ENCODE peak calls at places on chromosomes 2 and 18, in five cellular contexts. J is uterus, W is ascending aorta, I is right lobe of liver, O is GM23248. V is an unnamed sample.

GRCh38 chr2:219058541-219059374 is 2.0 kb downstream of the IHH start:
- DNase-seq in I (peak), W (no peak), O (peak), J (no peak), V (no peak)

GRCh38 chr2:6986894-6987487 is 69.8 kb downstream of the RNF144A start:
- DNase-seq in W (no peak), I (no peak), O (no peak), J (no peak), V (no peak)

GRCh38 chr2:207487650-207488315 is 42.0 kb upstream of the CREB1 start:
- DNase-seq in W (no peak), J (no peak), O (peak), I (no peak), V (peak)

GRCh38 chr2:158969717-158970521 is 1.5 kb downstream of the TANC1 start:
- DNase-seq in O (peak), J (peak), I (peak), W (no peak), V (no peak)

GRCh38 chr18:55998071-55998522 is 410.1 kb upstream of the TCF4 start:
- DNase-seq in W (no peak), J (no peak), I (no peak), O (peak), V (peak)

GRCh38 chr2:153287109-153287801 is 191.3 kb downstream of the RPRM start:
- DNase-seq in W (no peak), J (no peak), I (no peak), O (no peak), V (no peak)

GRCh38 chr2:105809099-105809473 is 64.4 kb downstream of the NCK2 start:
- DNase-seq in I (no peak), J (no peak), W (no peak), O (no peak), V (no peak)

GRCh38 chr2:238462782-238463396 is 36.2 kb downstream of the ASB1 start:
- DNase-seq in W (no peak), I (no peak), J (no peak), O (peak), V (no peak)

GRCh38 chr2:174681099-174681982 is 82.9 kb downstream of the CHRNA1 start:
- DNase-seq in W (no peak), J (peak), O (peak), I (no peak), V (no peak)

GRCh38 chr2:111042772-111043771 is 77.6 kb upstream of the BCL2L11 start:
- DNase-seq in W (no peak), I (peak), O (no peak), J (no peak), V (no peak)

GRCh38 chr2:19362652-19363473 is 4.4 kb upstream of the OSR1 start:
- DNase-seq in J (peak), O (peak), I (peak), W (no peak), V (peak)

GRCh38 chr2:160199683-160200389 is at the start of gene ITGB6:
- DNase-seq in O (no peak), I (no peak), W (no peak), J (no peak), V (no peak)

GRCh38 chr2:15259356-15259756 is 301.8 kb downstream of the NBAS start:
- DNase-seq in O (no peak), W (no peak), J (no peak), I (no peak), V (no peak)

GRCh38 chr2:85277416-85278158 is 50.2 kb downstream of the TGOLN2 start:
- DNase-seq in I (no peak), W (no peak), J (peak), O (peak), V (peak)

GRCh38 chr2:55827855-55828254 is 95.7 kb downstream of the EFEMP1 start:
- DNase-seq in I (no peak), J (no peak), O (peak), W (no peak), V (no peak)

GRCh38 chr2:31415421-31415820 is 879 bp upstream of the XDH start:
- DNase-seq in W (no peak), O (peak), J (no peak), I (no peak), V (no peak)

GRCh38 chr2:236711440-236711839 is 141.8 kb downstream of the ACKR3 start:
- DNase-seq in J (no peak), O (peak), I (no peak), W (no peak), V (peak)

GRCh38 chr2:75932996-75933395 is 222.3 kb upstream of the GCFC2 start:
- DNase-seq in I (no peak), W (no peak), O (no peak), J (no peak), V (no peak)

GRCh38 chr2:8414946-8415869 is 266.6 kb upstream of the ID2 start:
- DNase-seq in W (no peak), J (no peak), I (no peak), O (no peak), V (no peak)

GRCh38 chr18:52339891-52340371 is at the start of gene DCC:
- DNase-seq in J (no peak), W (no peak), O (peak), I (no peak), V (peak)

GRCh38 chr2:98569915-98570314 is 38.4 kb downstream of the COA5 start:
- DNase-seq in W (no peak), J (no peak), I (no peak), O (no peak), V (no peak)

GRCh38 chr2:226405465-226405864 is 394.2 kb downstream of the IRS1 start:
- DNase-seq in O (peak), I (no peak), W (no peak), J (no peak), V (no peak)

GRCh38 chr2:69549421-69549820 is 94.1 kb downstream of the AAK1 start:
- DNase-seq in O (peak), J (no peak), W (no peak), I (no peak), V (no peak)

GRCh38 chr2:220946552-220946951 is 625.6 kb downstream of the EPHA4 start:
- DNase-seq in J (no peak), O (peak), W (no peak), I (no peak), V (no peak)

GRCh38 chr2:233413046-233413445 is 58.8 kb downstream of the DGKD start:
- DNase-seq in J (no peak), O (peak), W (no peak), I (no peak), V (no peak)

GRCh38 chr2:166092889-166093288 is 34.9 kb downstream of the SCN1A start:
- DNase-seq in O (peak), J (no peak), W (no peak), I (no peak), V (peak)

GRCh38 chr18:7117390-7118355 is at the start of gene LAMA1:
- DNase-seq in I (no peak), W (no peak), J (no peak), O (peak), V (no peak)

GRCh38 chr2:173307287-173307686 is 47.4 kb upstream of the CDCA7 start:
- DNase-seq in I (no peak), O (no peak), J (no peak), W (no peak), V (no peak)

GRCh38 chr2:190938761-190939335 is 58.2 kb downstream of the GLS start:
- DNase-seq in J (no peak), O (no peak), I (no peak), W (no peak), V (no peak)

GRCh38 chr2:133841905-133842304 is 273.6 kb upstream of the NCKAP5 start:
- DNase-seq in O (peak), I (no peak), W (no peak), J (no peak), V (peak)

GRCh38 chr2:98478861-98479770 is 34.5 kb downstream of the INPP4A start:
- DNase-seq in J (no peak), O (no peak), W (no peak), I (no peak), V (no peak)

GRCh38 chr2:236665572-236666118 is 96.0 kb downstream of the ACKR3 start:
- DNase-seq in O (peak), I (no peak), W (no peak), J (no peak), V (no peak)

GRCh38 chr18:44837491-44838185 is 156.9 kb downstream of the SETBP1 start:
- DNase-seq in I (no peak), J (no peak), W (no peak), O (no peak), V (no peak)

GRCh38 chr18:63879684-63880083 is 7.8 kb upstream of the SERPINB2 start:
- DNase-seq in I (no peak), J (no peak), W (no peak), O (no peak), V (no peak)

GRCh38 chr2:48268671-48269070 is 261.3 kb upstream of the STON1 start:
- DNase-seq in O (no peak), W (no peak), J (no peak), I (no peak), V (no peak)

GRCh38 chr2:156437876-156438410 is 1.8 kb downstream of the GPD2 start:
- DNase-seq in I (no peak), J (no peak), O (peak), W (no peak), V (no peak)

GRCh38 chr2:41521191-41521590 is 526.6 kb upstream of the PKDCC start:
- DNase-seq in J (no peak), O (no peak), I (no peak), W (no peak), V (no peak)

DNA sequence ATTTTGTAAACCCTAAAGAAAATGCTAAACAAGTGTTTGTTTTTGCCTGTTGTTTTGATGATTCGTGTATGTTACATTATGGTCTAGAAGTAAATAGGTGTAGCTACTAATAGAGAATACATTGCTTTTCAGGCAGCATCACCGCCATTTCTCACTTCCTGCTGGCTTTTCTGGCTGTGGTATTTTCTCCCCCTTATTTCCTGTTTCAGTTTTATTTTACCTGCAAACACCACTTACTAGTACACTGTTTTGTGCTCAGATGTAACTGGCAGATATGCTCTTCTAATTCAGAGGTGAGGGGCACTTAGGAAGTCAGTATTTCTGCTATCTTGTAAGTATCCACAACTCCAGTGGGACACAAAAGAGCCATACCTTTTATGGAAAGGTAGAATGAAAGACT is 38.1 kb upstream of the SLC3A1 start:
- DNase-seq in O (no peak), W (no peak), J (no peak), I (no peak), V (no peak)
- H3K4me3 ChIP-seq in O (no peak), W (no peak), J (no peak), I (no peak), V (no peak)

DNA sequence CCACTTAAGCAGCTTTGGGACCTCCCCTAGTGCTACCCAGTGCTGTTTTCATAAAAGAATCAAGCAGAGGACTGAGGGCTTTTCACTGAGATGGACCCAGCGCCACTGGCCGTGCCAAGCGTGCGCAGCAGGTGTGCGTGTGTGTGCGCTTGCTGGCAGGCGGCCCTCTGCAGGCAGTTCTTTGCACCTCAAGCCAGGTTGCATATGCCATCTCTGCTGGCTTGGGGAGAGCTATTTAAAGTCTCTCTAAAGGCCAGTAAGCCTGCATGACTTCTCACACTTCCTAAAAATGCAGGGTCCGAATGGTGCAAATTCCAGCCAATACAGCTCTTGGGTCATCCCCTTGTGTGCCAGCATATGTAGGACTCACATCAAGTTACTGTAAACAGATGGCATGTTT is 255.5 kb downstream of the RNF152 start:
- DNase-seq in O (no peak), I (peak), J (no peak), W (no peak), V (no peak)
- H3K4me3 ChIP-seq in O (no peak), I (no peak), J (no peak), W (no peak), V (no peak)

DNA sequence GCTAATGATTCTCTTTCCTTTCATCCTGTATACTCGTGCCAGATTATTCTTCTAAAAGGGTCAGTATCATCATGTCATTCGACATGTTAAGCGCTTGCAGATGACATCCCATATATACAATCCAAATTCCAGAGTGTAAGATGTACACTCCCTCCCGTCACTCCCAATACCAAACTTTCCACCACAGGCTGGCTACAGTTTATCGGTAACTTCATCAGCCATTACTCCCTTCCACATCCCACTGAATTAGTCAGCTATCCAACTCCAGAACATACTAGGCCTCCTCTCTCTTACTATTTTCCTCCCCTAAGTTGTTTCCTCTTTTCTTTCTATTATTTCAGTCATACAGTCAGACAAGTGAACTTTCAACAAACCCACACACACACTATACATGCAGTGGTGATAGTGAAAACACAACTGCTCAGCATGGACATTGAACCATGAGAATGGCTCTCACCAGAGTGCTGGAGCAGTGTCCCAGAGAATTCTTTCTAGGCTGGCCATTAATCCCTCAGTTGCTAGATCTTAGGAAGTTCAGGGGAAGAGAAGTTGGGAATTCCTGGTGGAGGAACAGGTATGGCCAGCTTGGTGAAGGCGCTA is 10.6 kb upstream of the NMI start:
- DNase-seq in I (no peak), W (no peak), J (no peak), O (peak), V (no peak)
- H3K4me3 ChIP-seq in I (no peak), W (no peak), J (no peak), O (no peak), V (no peak)

GRCh38 chr18:35244671-35245070 is 3.8 kb downstream of the ZNF397 start:
- DNase-seq in W (no peak), J (no peak), O (no peak), I (no peak), V (no peak)

GRCh38 chr18:35242426-35242825 is 1.6 kb downstream of the ZNF397 start:
- DNase-seq in J (no peak), I (no peak), W (no peak), O (no peak), V (no peak)

GRCh38 chr18:35239314-35239713 is 1.5 kb upstream of the ZNF397 start:
- DNase-seq in W (no peak), O (peak), J (no peak), I (no peak), V (no peak)

GRCh38 chr18:35240664-35241522 is at the start of gene ZNF397:
- DNase-seq in W (peak), O (peak), I (peak), J (peak), V (peak)

GRCh38 chr18:35241523-35241804 is 630 bp downstream of the ZNF397 start:
- DNase-seq in J (no peak), W (no peak), I (no peak), O (no peak), V (no peak)
- H3K4me3 ChIP-seq in J (peak), W (peak), I (peak), O (peak), V (peak)

GRCh38 chr18:48958951-48959350 is 8.2 kb upstream of the SMAD7 start:
- DNase-seq in W (no peak), J (no peak), I (no peak), O (no peak), V (no peak)
- H3K4me3 ChIP-seq in W (no peak), J (no peak), I (no peak), O (no peak), V (no peak)

GRCh38 chr18:39344487-39344886 is 1778.9 kb upstream of the CELF4 start:
- DNase-seq in O (no peak), J (no peak), I (no peak), W (no peak), V (no peak)

GRCh38 chr18:39340418-39340817 is 1774.8 kb upstream of the CELF4 start:
- DNase-seq in I (no peak), W (no peak), J (no peak), O (no peak), V (no peak)

GRCh38 chr18:39345321-39345720 is 1779.7 kb upstream of the CELF4 start:
- DNase-seq in I (no peak), J (no peak), O (no peak), W (no peak), V (peak)

GRCh38 chr18:39346916-39347315 is 1781.3 kb upstream of the CELF4 start:
- DNase-seq in O (no peak), W (no peak), J (no peak), I (peak), V (no peak)

DNA sequence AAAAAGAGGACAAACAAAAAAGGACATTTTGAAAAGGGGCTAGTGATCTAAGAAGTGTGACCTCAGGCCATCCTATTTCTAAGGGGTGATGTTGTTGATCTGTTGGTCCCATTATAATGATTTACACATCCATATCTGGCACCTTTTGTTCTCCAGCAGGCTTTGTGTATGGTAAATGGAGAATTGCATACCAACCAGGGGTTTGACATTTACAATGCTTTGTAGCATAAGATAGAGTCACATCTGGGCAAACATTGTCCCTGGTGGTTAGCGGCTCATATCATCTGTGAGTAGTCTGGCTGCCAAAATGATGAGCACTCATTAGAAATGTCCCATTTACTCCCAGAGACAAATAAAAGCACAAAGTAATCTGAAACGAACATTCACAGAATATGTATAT is 1775.5 kb upstream of the CELF4 start:
- DNase-seq in O (no peak), J (no peak), I (no peak), W (no peak), V (no peak)
- H3K4me3 ChIP-seq in O (no peak), J (no peak), I (no peak), W (no peak), V (no peak)

GRCh38 chr2:27753744-27754588 is 17.6 kb upstream of the MRPL33 start:
- DNase-seq in J (peak), W (peak), O (peak), I (peak), V (no peak)
- H3K4me3 ChIP-seq in J (no peak), W (no peak), O (no peak), I (no peak), V (no peak)

DNA sequence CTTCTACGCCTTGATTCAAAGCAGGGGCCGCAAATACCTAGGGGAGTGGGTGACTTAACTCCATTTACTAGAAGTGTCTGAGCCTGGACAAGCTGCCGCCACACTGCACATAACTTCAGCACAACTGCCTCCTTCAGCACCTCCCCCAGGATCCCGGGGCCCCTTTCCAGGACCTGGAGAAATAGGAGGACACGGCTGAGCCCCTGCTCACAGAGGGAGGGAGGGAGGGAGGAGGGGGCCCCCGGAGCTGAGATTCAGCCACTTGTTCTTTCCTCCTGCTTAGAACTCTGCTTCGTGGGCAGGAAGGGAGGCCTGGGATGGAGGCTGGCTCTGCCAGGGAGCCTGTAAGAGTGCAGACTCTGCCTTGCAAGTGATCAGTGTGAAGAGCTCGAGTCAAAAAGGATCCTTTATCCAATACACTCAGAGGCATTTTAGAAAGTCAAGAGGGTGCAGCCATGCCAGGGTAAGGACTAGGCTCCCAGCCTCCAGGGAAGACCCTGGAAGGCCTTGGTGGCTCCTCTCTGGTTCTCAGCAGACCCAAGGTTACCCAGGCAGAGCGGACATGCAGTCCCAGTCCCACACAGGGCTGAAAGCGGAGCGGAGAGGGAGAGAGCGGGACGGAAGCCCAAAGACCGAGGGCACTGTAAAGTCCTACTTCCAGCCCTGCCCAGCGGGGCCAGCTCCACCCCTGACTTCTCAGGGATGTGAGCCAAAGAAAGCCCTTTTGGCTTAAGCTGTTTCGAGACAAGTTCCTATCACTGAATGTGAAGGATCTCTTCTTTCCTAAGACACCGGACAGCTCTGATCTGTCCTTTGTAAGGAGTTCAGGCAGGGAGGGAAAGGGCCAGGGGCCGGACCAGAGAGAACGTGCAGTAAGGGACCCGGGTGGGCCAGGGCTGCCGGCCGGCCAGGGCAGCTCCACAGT is 8.6 kb upstream of the ARMC9 start:
- DNase-seq in J (peak), W (no peak), O (peak), I (peak), V (no peak)
- H3K4me3 ChIP-seq in J (peak), W (peak), O (no peak), I (peak), V (no peak)